ENCODE peak calls at places on chromosomes 12 and 14, in ten cellular contexts. R is fibroblast of pulmonary artery; B is WTC11; F is body of pancreas; A is CD8-positive, alpha-beta T cell; X is progenitor cell of endocrine pancreas; M is Calu3; D is activated CD8-positive, alpha-beta T cell treated with anti-CD3 and anti-CD28 coated beads for 36 hours; Y is neural crest cell; J is adrenal gland. U is an unnamed sample.

GRCh38 chr12:52180971-52181628 is 10.7 kb downstream of the KRT80 start:
- DNase-seq in R (no peak), B (no peak), F (no peak), A (no peak), X (no peak), M (no peak), D (no peak), Y (no peak), J (no peak), U (no peak)

GRCh38 chr14:94174622-94175402 is 690 bp downstream of the PPP4R4 start:
- DNase-seq in R (no peak), B (peak), F (peak), A (no peak), X (peak), M (no peak), D (no peak), Y (peak), J (no peak), U (peak)

GRCh38 chr12:96108321-96108720 is 72.9 kb upstream of the LTA4H start:
- DNase-seq in R (no peak), B (no peak), F (peak), A (peak), X (no peak), M (peak), D (peak), Y (no peak), J (peak), U (peak)

GRCh38 chr14:99508896-99509629 is 27.9 kb downstream of the CCNK start:
- DNase-seq in R (no peak), B (no peak), F (peak), A (no peak), X (no peak), M (no peak), D (no peak), Y (no peak), J (no peak), U (no peak)

GRCh38 chr12:68259318-68259940 is 6.0 kb upstream of the IL22 start:
- DNase-seq in R (peak), B (no peak), F (no peak), A (no peak), X (no peak), M (no peak), D (peak), Y (no peak), J (no peak), U (no peak)

GRCh38 chr12:104805186-104805585 is 152.9 kb downstream of the SLC41A2 start:
- DNase-seq in R (peak), B (no peak), F (no peak), A (no peak), X (no peak), M (no peak), D (no peak), Y (no peak), J (no peak), U (no peak)

GRCh38 chr12:53664191-53664590 is 11.7 kb downstream of the ATP5MC2 start:
- DNase-seq in R (no peak), B (no peak), F (no peak), A (no peak), X (no peak), M (no peak), D (no peak), Y (no peak), J (no peak), U (no peak)

GRCh38 chr12:27610380-27610779 is 85.9 kb upstream of the REP15 start:
- DNase-seq in R (peak), B (no peak), F (no peak), A (no peak), X (no peak), M (no peak), D (no peak), Y (no peak), J (peak), U (no peak)

GRCh38 chr12:27506645-27507189 is 17.3 kb upstream of the PPFIBP1 start:
- DNase-seq in R (no peak), B (no peak), F (no peak), A (no peak), X (no peak), M (no peak), D (no peak), Y (no peak), J (no peak), U (no peak)

GRCh38 chr12:93379432-93380308 is 1.9 kb downstream of the NUDT4 start:
- DNase-seq in R (no peak), B (no peak), F (no peak), A (no peak), X (no peak), M (no peak), D (peak), Y (no peak), J (no peak), U (no peak)

GRCh38 chr14:58301416-58301815 is 3.1 kb downstream of the ARID4A start:
- DNase-seq in R (no peak), B (no peak), F (no peak), A (no peak), X (no peak), M (no peak), D (no peak), Y (no peak), J (no peak), U (no peak)

GRCh38 chr14:23528555-23528954 is 23.0 kb downstream of the ZFHX2 start:
- DNase-seq in R (no peak), B (peak), F (no peak), A (no peak), X (no peak), M (peak), D (no peak), Y (no peak), J (no peak), U (no peak)
- TF ChIP-seq CTCF in R (peak), B (no peak), F (no peak), A (no peak), X (peak), M (no peak), D (no peak), Y (peak), J (no peak), U (no peak)

DNA sequence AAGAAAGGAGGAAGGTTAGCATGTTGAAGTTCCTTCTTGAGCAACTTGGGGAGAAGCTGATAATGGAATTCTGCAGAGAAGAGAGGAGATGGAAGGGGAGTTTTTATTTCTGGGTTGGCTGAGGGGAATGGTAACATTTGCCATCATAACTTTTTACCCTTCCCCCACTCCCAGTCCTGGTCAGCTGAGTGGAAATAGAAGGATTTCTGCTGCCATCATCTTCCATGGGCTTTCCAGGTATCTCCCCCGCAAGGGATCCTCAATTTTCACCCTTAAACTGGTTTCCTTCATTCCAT is 1.3 kb downstream of the DTX3 start:
- DNase-seq in R (no peak), B (no peak), F (no peak), A (no peak), X (no peak), M (no peak), D (no peak), Y (no peak), J (no peak), U (no peak)
- TF ChIP-seq CTCF in R (no peak), B (no peak), F (no peak), A (no peak), X (no peak), M (no peak), D (no peak), Y (no peak), J (no peak), U (no peak)

GRCh38 chr12:82176016-82176415 is 182.2 kb downstream of the CCDC59 start:
- DNase-seq in R (no peak), B (no peak), F (no peak), A (no peak), X (no peak), M (no peak), D (no peak), Y (no peak), J (no peak), U (no peak)

GRCh38 chr12:82174383-82174782 is 183.8 kb downstream of the CCDC59 start:
- DNase-seq in R (no peak), B (no peak), F (no peak), A (no peak), X (no peak), M (no peak), D (no peak), Y (no peak), J (no peak), U (no peak)

GRCh38 chr12:82176761-82177490 is 181.3 kb downstream of the CCDC59 start:
- DNase-seq in R (no peak), B (no peak), F (no peak), A (no peak), X (no peak), M (no peak), D (no peak), Y (no peak), J (no peak), U (no peak)

GRCh38 chr12:82174936-82175335 is 183.3 kb downstream of the CCDC59 start:
- DNase-seq in R (no peak), B (no peak), F (peak), A (no peak), X (no peak), M (peak), D (no peak), Y (no peak), J (no peak), U (no peak)
- TF ChIP-seq CTCF in R (no peak), B (no peak), F (no peak), A (no peak), X (no peak), M (no peak), D (no peak), Y (no peak), J (no peak), U (no peak)

DNA sequence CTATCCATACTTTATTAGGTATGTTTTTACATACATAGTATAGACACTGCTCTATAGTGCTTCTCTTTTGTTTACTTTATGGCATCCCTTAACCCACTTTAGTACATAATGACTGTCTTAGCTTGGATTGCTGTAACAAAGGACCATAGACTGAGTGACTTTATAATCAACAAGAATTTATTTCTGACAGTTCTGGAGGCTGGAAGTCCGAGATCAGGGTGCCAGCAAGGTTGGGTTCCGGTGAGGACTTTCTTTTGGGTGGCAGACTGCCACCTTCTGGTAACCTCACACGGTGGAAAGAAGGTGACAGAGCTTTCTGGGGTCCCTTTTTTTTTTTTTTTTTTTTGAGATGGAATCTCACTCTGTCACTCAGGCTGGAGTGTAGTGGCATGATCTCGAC is 48.6 kb upstream of the PPM1H start:
- DNase-seq in R (no peak), B (peak), F (no peak), A (no peak), X (no peak), M (peak), D (peak), Y (no peak), J (no peak), U (no peak)
- TF ChIP-seq CTCF in R (no peak), B (no peak), F (peak), A (no peak), X (peak), M (peak), D (no peak), Y (no peak), J (no peak), U (no peak)

DNA sequence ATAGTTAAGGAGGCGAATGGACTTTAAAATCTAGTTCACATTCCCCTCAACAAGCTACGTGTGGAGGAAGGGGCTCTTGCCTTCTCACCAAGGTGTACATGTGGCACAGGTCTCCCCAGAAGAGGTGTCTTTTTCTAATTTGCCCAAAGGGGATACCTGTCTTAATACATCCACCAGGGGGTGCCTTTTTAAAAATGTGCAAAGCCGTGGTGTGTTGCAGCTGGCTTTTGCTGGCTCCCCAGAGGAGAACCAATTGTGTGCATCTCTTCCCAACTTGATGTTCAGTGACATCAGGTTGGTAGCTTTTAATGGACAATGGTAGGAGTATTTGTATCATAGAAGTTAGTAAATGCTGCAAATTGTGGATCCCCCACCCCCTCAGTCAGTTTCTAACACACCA is 33.8 kb downstream of the CREBL2 start:
- DNase-seq in R (peak), B (no peak), F (no peak), A (peak), X (no peak), M (peak), D (peak), Y (no peak), J (no peak), U (no peak)
- TF ChIP-seq CTCF in R (peak), B (peak), F (peak), A (peak), X (peak), M (peak), D (peak), Y (peak), J (peak), U (no peak)

GRCh38 chr12:110582286-110583136 is 607 bp downstream of the PPTC7 start:
- DNase-seq in R (peak), B (peak), F (peak), A (peak), X (peak), M (peak), D (peak), Y (peak), J (peak), U (peak)
- TF ChIP-seq CTCF in R (no peak), B (no peak), F (no peak), A (no peak), X (no peak), M (no peak), D (no peak), Y (no peak), J (no peak), U (no peak)

GRCh38 chr12:116881325-116881866 is at the start of gene HRK:
- DNase-seq in R (no peak), B (peak), F (no peak), A (no peak), X (peak), M (peak), D (peak), Y (no peak), J (peak), U (no peak)
- TF ChIP-seq CTCF in R (no peak), B (no peak), F (no peak), A (no peak), X (no peak), M (no peak), D (no peak), Y (no peak), J (no peak), U (no peak)

DNA sequence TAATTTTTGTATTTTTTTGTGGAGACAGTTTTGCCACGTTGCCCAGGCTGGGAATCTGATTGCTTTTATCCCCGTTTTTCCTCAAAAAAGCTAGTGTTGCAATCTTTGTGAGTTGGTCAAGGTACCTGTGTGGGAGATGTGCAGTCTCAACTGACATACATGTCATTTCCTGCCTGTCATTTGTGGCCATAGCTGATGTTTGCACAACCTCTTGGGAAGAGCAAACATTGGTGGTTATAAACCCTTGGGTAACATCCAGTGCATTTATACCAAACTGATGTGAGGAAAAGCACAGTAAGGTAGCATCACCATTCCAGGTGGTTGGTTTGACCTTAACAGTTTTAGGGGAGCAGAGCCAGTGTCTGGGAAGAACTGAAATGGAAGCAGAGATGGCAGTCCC is 54.7 kb downstream of the ATG14 start:
- DNase-seq in R (no peak), B (no peak), F (no peak), A (no peak), X (no peak), M (no peak), D (no peak), Y (no peak), J (no peak), U (no peak)
- TF ChIP-seq CTCF in R (no peak), B (no peak), F (no peak), A (no peak), X (no peak), M (no peak), D (no peak), Y (no peak), J (no peak), U (no peak)

DNA sequence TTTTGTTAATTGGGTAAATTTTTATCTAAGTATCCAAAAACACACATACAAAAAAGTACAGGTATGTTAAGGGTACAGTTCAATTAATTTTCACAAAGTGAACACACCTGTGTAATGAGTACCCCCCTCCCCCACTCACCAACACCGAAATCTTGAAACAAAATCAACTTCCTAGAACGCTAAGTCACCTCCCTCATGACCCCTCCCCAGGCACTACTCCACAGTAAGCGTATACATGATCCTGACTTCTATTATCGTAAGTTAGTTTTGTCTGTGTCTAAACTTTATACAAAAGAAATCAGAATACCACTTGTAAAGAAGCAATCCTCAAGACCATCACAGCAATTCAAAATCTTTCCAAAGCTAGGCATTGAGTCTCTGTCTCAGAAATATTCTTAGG is 100.5 kb downstream of the MED13L start:
- DNase-seq in R (no peak), B (no peak), F (no peak), A (no peak), X (no peak), M (no peak), D (no peak), Y (no peak), J (no peak), U (no peak)
- TF ChIP-seq CTCF in R (no peak), B (no peak), F (no peak), A (no peak), X (no peak), M (no peak), D (no peak), Y (no peak), J (no peak), U (no peak)

GRCh38 chr12:111174283-111175108 is 194.4 kb downstream of the PHETA1 start:
- DNase-seq in R (no peak), B (peak), F (no peak), A (no peak), X (no peak), M (no peak), D (peak), Y (no peak), J (no peak), U (no peak)
- TF ChIP-seq CTCF in R (no peak), B (no peak), F (peak), A (no peak), X (peak), M (no peak), D (no peak), Y (peak), J (no peak), U (no peak)